ENCODE peak calls at places on chromosomes 5 and 9, in five cellular contexts. J is HuH-7.5; E is SIG-M5; M is T-helper 2 cell treated with Interferon-gamma antibody and Interleukin-4, amounts not matched to agents 5 μg/mL and 100 μg/mL, for 36 hours; W is NCI-H446 treated with DMSO at 0.1 percent for 48 hours. I is an unnamed sample.

GRCh38 chr5:132474881-132475511 is 15.6 kb downstream of the IRF1 start:
- DNase-seq in W (no peak), M (no peak), J (no peak), E (no peak), I (no peak)

GRCh38 chr9:76729116-76729515 is 35.1 kb upstream of the PCA3 start:
- DNase-seq in M (no peak), J (no peak), W (no peak), E (no peak), I (no peak)

GRCh38 chr5:139426222-139426885 is 13.0 kb downstream of the DNAJC18 start:
- DNase-seq in M (no peak), W (no peak), E (no peak), J (no peak), I (no peak)

GRCh38 chr9:121282309-121283071 is 14.5 kb downstream of the GSN start:
- DNase-seq in W (peak; percentile 33), E (no peak), M (no peak), J (no peak), I (no peak)

GRCh38 chr9:87498046-87498815 is 564 bp downstream of the DAPK1 start:
- DNase-seq in M (no peak), W (no peak), J (peak; percentile 73), E (no peak), I (peak; percentile 48)

GRCh38 chr9:79492092-79492995 is 79.4 kb upstream of the TLE4 start:
- DNase-seq in J (no peak), W (no peak), M (no peak), E (no peak), I (no peak)

GRCh38 chr5:60257852-60258251 is 364.3 kb upstream of the PDE4D start:
- DNase-seq in M (no peak), W (no peak), J (no peak), E (peak; percentile 97), I (peak; percentile 74)

GRCh38 chr9:97985058-97985861 is 2.1 kb downstream of the ANP32B start:
- DNase-seq in W (no peak), M (no peak), J (peak; percentile 55), E (no peak), I (no peak)

GRCh38 chr5:15326932-15327331 is 173.0 kb upstream of the FBXL7 start:
- DNase-seq in M (no peak), J (no peak), E (no peak), W (no peak), I (no peak)

GRCh38 chr5:131382407-131383395 is 118.8 kb downstream of the CDC42SE2 start:
- DNase-seq in W (peak; percentile 51), J (peak; percentile 29), E (peak; percentile 36), M (peak; percentile 59), I (peak; percentile 66)

GRCh38 chr5:75964008-75964407 is 119.2 kb upstream of the SV2C start:
- DNase-seq in M (no peak), E (peak; percentile 11), J (no peak), W (no peak), I (no peak)

GRCh38 chr5:134149571-134150303 is 27.0 kb downstream of the SKP1 start:
- DNase-seq in W (no peak), J (no peak), E (no peak), M (no peak), I (peak; percentile 94)

GRCh38 chr5:172910828-172911627 is 48.2 kb upstream of the RPL26L1 start:
- DNase-seq in E (no peak), M (no peak), W (no peak), J (no peak), I (peak; percentile 27)

I was measured in HepG2.